ENCODE peak calls at places on chromosome 19, in seven cellular contexts. One of them, this sample, is unnamed.

GRCh38 chr19:42362891-42363440 is 27.1 kb downstream of the CNFN start:
- DNase-seq in breast epithelium: no peak
- DNase-seq in Peyer's patch: no peak
- DNase-seq in fibroblast of lung: no peak
- DNase-seq in foreskin fibroblast: no peak
- DNase-seq in K562: no peak
- DNase-seq in RWPE1: no peak
- DNase-seq in this sample: no peak

GRCh38 chr19:33441277-33441699 is 67.8 kb downstream of the CEBPG start:
- DNase-seq in K562: no peak
- DNase-seq in RWPE1: no peak
- DNase-seq in breast epithelium: peak
- DNase-seq in foreskin fibroblast: no peak
- DNase-seq in fibroblast of lung: no peak
- DNase-seq in Peyer's patch: no peak
- DNase-seq in this sample: no peak

GRCh38 chr19:14187586-14187985 is 18.4 kb downstream of the ADGRL1 start:
- DNase-seq in fibroblast of lung: no peak
- DNase-seq in foreskin fibroblast: no peak
- DNase-seq in K562: peak
- DNase-seq in RWPE1: no peak
- DNase-seq in breast epithelium: no peak
- DNase-seq in Peyer's patch: no peak
- DNase-seq in this sample: no peak

GRCh38 chr19:19028526-19028925 is 4.8 kb downstream of the SUGP2 start:
- DNase-seq in foreskin fibroblast: no peak
- DNase-seq in fibroblast of lung: no peak
- DNase-seq in breast epithelium: no peak
- DNase-seq in Peyer's patch: no peak
- DNase-seq in K562: no peak
- DNase-seq in RWPE1: no peak
- DNase-seq in this sample: no peak

GRCh38 chr19:8569066-8569761 is 8.0 kb downstream of the MYO1F start:
- DNase-seq in K562: peak
- DNase-seq in breast epithelium: no peak
- DNase-seq in RWPE1: peak
- DNase-seq in foreskin fibroblast: peak
- DNase-seq in fibroblast of lung: peak
- DNase-seq in Peyer's patch: no peak
- DNase-seq in this sample: peak

GRCh38 chr19:14147797-14148605 is 11.6 kb upstream of the ASF1B start:
- DNase-seq in K562: peak
- DNase-seq in RWPE1: peak
- DNase-seq in fibroblast of lung: peak
- DNase-seq in foreskin fibroblast: peak
- DNase-seq in breast epithelium: peak
- DNase-seq in Peyer's patch: peak
- DNase-seq in this sample: peak

GRCh38 chr19:15299568-15300409 is 32.5 kb downstream of the BRD4 start:
- DNase-seq in breast epithelium: no peak
- DNase-seq in fibroblast of lung: peak
- DNase-seq in RWPE1: no peak
- DNase-seq in Peyer's patch: no peak
- DNase-seq in foreskin fibroblast: peak
- DNase-seq in K562: no peak
- DNase-seq in this sample: no peak

GRCh38 chr19:9947441-9947840 is 11.1 kb upstream of the OLFM2 start:
- DNase-seq in breast epithelium: no peak
- DNase-seq in RWPE1: no peak
- DNase-seq in K562: no peak
- DNase-seq in Peyer's patch: no peak
- DNase-seq in fibroblast of lung: no peak
- DNase-seq in foreskin fibroblast: no peak
- DNase-seq in this sample: no peak

GRCh38 chr19:30029721-30030510 is 87.9 kb downstream of the URI1 start:
- DNase-seq in K562: no peak
- DNase-seq in Peyer's patch: no peak
- DNase-seq in RWPE1: peak
- DNase-seq in fibroblast of lung: peak
- DNase-seq in breast epithelium: no peak
- DNase-seq in foreskin fibroblast: peak
- DNase-seq in this sample: peak

DNA sequence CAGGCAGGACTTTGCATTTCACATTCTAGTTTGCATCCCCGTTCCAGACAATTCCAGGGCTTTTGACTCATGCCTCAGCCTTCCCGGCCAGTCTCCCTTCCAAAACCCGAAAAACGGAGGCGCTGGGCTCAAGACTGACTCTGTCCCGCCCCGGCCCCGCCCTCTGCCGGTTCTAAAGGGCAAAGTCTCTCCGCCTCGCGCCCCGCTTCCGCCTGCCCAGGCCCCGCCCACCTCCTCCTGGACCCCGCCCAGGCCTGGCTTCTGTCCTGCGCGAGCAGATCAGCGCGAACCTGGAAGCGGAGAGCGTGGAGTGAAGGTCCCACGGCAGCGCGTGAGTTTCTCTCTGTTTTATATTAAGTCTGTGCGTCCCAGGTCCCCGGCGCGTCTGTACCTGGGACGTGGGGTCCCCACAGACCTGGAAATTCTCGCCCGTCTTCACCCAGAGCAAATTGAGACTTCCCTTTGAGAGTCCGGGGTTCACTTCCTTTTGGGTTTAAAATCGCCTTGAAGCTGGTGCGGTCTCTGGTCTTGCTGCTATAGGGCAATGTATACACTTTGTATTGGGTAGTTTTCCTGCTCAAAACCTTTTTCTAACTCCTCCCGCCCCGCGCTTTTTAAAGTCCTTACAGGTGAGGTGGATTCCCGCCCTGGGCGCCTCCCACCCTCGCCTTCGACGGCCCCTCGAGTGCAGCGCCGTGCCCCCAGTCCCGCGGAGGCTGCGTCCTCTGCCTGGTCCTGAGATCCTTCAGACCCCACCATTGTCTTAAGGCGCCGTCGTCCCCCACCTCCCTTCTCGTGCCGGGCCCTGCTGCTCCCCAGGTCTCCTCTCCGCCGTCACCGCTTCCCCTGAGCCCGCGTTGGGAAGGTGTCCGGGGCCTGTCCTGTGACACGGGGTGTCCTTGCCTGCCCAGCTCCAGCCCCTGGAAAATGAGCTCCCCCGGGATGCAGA is 31.2 kb downstream of the ZNF701 start:
- DNase-seq in breast epithelium: peak
- DNase-seq in RWPE1: peak
- DNase-seq in foreskin fibroblast: peak
- DNase-seq in Peyer's patch: peak
- DNase-seq in K562: peak
- DNase-seq in fibroblast of lung: peak
- DNase-seq in this sample: peak
- TF ChIP-seq CTCF in breast epithelium: peak
- TF ChIP-seq CTCF in RWPE1: no peak
- TF ChIP-seq CTCF in foreskin fibroblast: peak
- TF ChIP-seq CTCF in Peyer's patch: peak
- TF ChIP-seq CTCF in K562: peak
- TF ChIP-seq CTCF in fibroblast of lung: peak
- TF ChIP-seq CTCF in this sample: peak

DNA sequence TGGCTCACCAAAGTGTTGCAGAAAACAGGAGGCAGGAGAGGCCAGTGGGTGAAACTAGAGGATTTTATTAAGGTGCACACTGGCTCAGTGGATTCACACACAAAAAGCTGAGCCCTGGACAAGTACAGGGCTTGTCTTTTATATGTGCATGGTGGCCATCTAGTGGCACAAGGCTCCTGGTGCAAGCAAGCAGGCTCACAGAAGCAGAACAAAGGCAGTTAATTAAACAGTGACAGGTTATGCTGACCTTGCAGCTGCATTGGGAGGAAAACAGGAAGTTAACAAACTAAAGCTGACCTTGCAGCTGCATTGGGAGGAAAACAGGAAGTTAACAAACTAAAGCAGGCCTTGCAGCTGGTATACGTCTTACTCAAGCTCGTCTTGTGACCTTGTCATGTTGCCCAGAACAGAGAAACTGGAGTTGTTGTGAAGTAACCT is 65.3 kb upstream of the ZNF681 start:
- DNase-seq in fibroblast of lung: peak
- DNase-seq in RWPE1: no peak
- DNase-seq in Peyer's patch: no peak
- DNase-seq in K562: no peak
- DNase-seq in foreskin fibroblast: no peak
- DNase-seq in breast epithelium: no peak
- DNase-seq in this sample: peak
- TF ChIP-seq CTCF in fibroblast of lung: no peak
- TF ChIP-seq CTCF in RWPE1: no peak
- TF ChIP-seq CTCF in Peyer's patch: peak
- TF ChIP-seq CTCF in K562: peak
- TF ChIP-seq CTCF in foreskin fibroblast: no peak
- TF ChIP-seq CTCF in breast epithelium: no peak
- TF ChIP-seq CTCF in this sample: no peak

GRCh38 chr19:843180-843835 is 2.5 kb downstream of the PRTN3 start:
- DNase-seq in Peyer's patch: peak
- DNase-seq in breast epithelium: no peak
- DNase-seq in fibroblast of lung: no peak
- DNase-seq in foreskin fibroblast: no peak
- DNase-seq in K562: peak
- DNase-seq in RWPE1: no peak
- DNase-seq in this sample: no peak
- TF ChIP-seq CTCF in Peyer's patch: no peak
- TF ChIP-seq CTCF in breast epithelium: peak
- TF ChIP-seq CTCF in fibroblast of lung: no peak
- TF ChIP-seq CTCF in foreskin fibroblast: no peak
- TF ChIP-seq CTCF in K562: no peak
- TF ChIP-seq CTCF in RWPE1: no peak
- TF ChIP-seq CTCF in this sample: no peak

GRCh38 chr19:5308471-5309437 is 31.9 kb downstream of the PTPRS start:
- DNase-seq in foreskin fibroblast: no peak
- DNase-seq in Peyer's patch: no peak
- DNase-seq in RWPE1: peak
- DNase-seq in fibroblast of lung: peak
- DNase-seq in K562: peak
- DNase-seq in breast epithelium: peak
- DNase-seq in this sample: no peak

GRCh38 chr19:5312058-5312457 is 28.6 kb downstream of the PTPRS start:
- DNase-seq in RWPE1: no peak
- DNase-seq in K562: no peak
- DNase-seq in fibroblast of lung: no peak
- DNase-seq in Peyer's patch: no peak
- DNase-seq in foreskin fibroblast: no peak
- DNase-seq in breast epithelium: no peak
- DNase-seq in this sample: no peak

GRCh38 chr19:5306531-5306930 is 34.1 kb downstream of the PTPRS start:
- DNase-seq in Peyer's patch: no peak
- DNase-seq in K562: no peak
- DNase-seq in foreskin fibroblast: no peak
- DNase-seq in RWPE1: no peak
- DNase-seq in breast epithelium: no peak
- DNase-seq in fibroblast of lung: no peak
- DNase-seq in this sample: no peak

GRCh38 chr19:5307655-5308054 is 33.0 kb downstream of the PTPRS start:
- DNase-seq in foreskin fibroblast: no peak
- DNase-seq in K562: no peak
- DNase-seq in breast epithelium: no peak
- DNase-seq in RWPE1: no peak
- DNase-seq in fibroblast of lung: no peak
- DNase-seq in Peyer's patch: no peak
- DNase-seq in this sample: no peak

DNA sequence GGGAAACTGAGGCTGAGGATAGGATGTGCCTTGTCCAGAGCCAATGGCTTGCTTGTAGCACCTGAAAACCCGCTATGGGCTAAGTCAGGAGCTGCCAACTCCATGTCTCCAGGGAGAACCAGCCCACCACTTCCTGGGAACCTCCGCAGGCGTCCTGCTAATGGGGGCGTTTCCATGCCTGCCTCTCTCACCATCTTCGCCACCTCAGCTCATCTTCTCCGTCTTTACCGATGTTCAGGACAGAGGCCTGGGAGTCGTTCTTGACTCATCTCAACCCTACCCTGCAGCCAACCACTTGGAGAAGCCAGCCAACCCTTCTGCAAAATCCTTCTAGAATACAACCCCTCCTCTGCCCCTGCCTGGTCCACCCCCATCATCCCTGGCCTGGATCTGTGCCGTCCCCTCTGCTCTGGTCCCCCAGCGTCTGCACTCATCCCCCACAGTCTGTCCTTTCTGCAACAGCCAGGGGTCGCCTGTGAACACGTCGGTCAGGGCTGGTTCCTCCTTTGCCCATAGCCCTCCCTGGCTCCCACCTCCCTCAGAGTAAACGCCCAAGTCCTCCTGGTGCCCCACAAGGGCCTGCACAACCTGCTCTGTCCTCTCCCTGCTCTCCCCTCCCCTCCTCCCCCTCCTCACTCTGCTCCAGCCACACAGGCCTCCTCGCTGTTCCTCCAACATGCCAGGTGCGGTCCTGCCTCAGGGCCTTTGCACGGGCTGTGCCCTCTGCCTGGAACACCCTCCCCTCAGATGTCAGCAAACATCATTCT is 31.0 kb downstream of the PTPRS start:
- DNase-seq in Peyer's patch: no peak
- DNase-seq in breast epithelium: no peak
- DNase-seq in fibroblast of lung: peak
- DNase-seq in K562: peak
- DNase-seq in RWPE1: no peak
- DNase-seq in foreskin fibroblast: no peak
- DNase-seq in this sample: no peak
- TF ChIP-seq CTCF in Peyer's patch: no peak
- TF ChIP-seq CTCF in breast epithelium: no peak
- TF ChIP-seq CTCF in fibroblast of lung: peak
- TF ChIP-seq CTCF in K562: peak
- TF ChIP-seq CTCF in RWPE1: no peak
- TF ChIP-seq CTCF in foreskin fibroblast: no peak
- TF ChIP-seq CTCF in this sample: no peak

DNA sequence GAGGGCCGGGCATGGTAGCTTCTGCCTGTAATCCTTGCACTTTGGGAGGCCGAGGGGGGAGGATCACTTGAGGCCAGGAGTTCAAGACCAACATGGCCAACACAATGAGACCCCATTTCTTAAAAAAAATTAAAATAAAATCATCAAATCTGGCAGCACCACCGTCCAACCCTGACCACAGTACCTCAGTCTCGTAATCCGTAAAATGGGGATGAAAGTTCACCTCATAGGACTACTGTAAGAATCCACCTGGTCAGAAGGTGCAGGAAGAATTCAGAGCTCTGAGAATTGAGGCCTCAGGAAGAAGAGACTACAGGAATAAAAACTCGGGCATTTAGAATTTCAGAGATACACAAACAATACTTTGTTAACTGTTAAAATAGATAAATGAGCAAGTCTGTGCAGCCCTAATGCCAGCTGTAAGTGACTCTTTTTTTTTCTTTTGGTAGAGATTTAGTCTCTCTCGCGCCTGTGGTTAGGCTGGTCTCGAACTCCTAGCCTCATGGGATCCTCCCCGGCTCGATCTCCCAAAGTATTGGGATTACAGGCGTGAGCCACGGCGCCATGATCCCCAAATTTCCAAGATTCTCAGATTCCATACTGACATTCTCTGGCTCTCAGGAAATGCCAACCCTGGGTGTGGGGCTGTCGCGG is 2.9 kb downstream of the PPP1R13L start:
- DNase-seq in fibroblast of lung: no peak
- DNase-seq in Peyer's patch: no peak
- DNase-seq in foreskin fibroblast: no peak
- DNase-seq in K562: no peak
- DNase-seq in breast epithelium: no peak
- DNase-seq in RWPE1: no peak
- DNase-seq in this sample: no peak
- TF ChIP-seq CTCF in fibroblast of lung: no peak
- TF ChIP-seq CTCF in Peyer's patch: no peak
- TF ChIP-seq CTCF in foreskin fibroblast: peak
- TF ChIP-seq CTCF in K562: no peak
- TF ChIP-seq CTCF in breast epithelium: peak
- TF ChIP-seq CTCF in RWPE1: no peak
- TF ChIP-seq CTCF in this sample: no peak